ENCODE peak calls at places on chromosomes 4 and X, in nine cellular contexts. C, M, O, S, N, V, Y, I and T are unnamed samples.

GRCh38 chrX:10190367-10190766 is 33.6 kb downstream of the CLCN4 start:
- DNase-seq in C (peak), M (peak), O (no peak), S (no peak), N (no peak), V (no peak), Y (no peak), I (no peak), T (no peak)

GRCh38 chrX:56564182-56564885 is 907 bp downstream of the UBQLN2 start:
- DNase-seq in C (no peak), M (peak), O (no peak), S (no peak), N (peak), V (no peak), Y (peak), I (no peak), T (no peak)

GRCh38 chrX:153969125-153969903 is 2.3 kb downstream of the HCFC1 start:
- DNase-seq in C (no peak), M (no peak), O (no peak), S (no peak), N (no peak), V (no peak), Y (no peak), I (no peak), T (no peak)

GRCh38 chrX:39491548-39492297 is 606.0 kb downstream of the BCOR start:
- DNase-seq in C (no peak), M (no peak), O (no peak), S (no peak), N (no peak), V (no peak), Y (peak), I (peak), T (no peak)

GRCh38 chrX:12978205-12979010 is 3.5 kb downstream of the TMSB4X start:
- DNase-seq in C (peak), M (peak), O (no peak), S (peak), N (peak), V (no peak), Y (peak), I (peak), T (no peak)

GRCh38 chr4:81722229-81722900 is 250.7 kb upstream of the RASGEF1B start:
- DNase-seq in C (no peak), M (no peak), O (no peak), S (no peak), N (peak), V (no peak), Y (no peak), I (peak), T (no peak)

GRCh38 chrX:100407784-100408642 is 2.1 kb downstream of the PCDH19 start:
- DNase-seq in C (no peak), M (no peak), O (no peak), S (no peak), N (no peak), V (no peak), Y (no peak), I (no peak), T (no peak)

GRCh38 chr4:36360755-36361154 is 79.3 kb downstream of the DTHD1 start:
- DNase-seq in C (no peak), M (no peak), O (no peak), S (no peak), N (no peak), V (no peak), Y (no peak), I (no peak), T (no peak)

GRCh38 chr4:4559596-4559995 is 17.7 kb upstream of the STX18 start:
- DNase-seq in C (no peak), M (no peak), O (no peak), S (no peak), N (no peak), V (no peak), Y (no peak), I (no peak), T (no peak)

GRCh38 chrX:80578518-80579105 is 158.4 kb downstream of the TENT5D start:
- DNase-seq in C (no peak), M (no peak), O (no peak), S (no peak), N (no peak), V (no peak), Y (no peak), I (no peak), T (peak)

GRCh38 chrX:63656871-63657580 is 128.0 kb downstream of the ARHGEF9 start:
- DNase-seq in C (no peak), M (peak), O (no peak), S (no peak), N (no peak), V (no peak), Y (no peak), I (no peak), T (no peak)

GRCh38 chr4:73414936-73415271 is 10.8 kb downstream of the ALB start:
- DNase-seq in C (no peak), M (no peak), O (no peak), S (no peak), N (no peak), V (no peak), Y (no peak), I (no peak), T (no peak)

GRCh38 chrX:100964362-100964761 is 5.1 kb upstream of the ARL13A start:
- DNase-seq in C (no peak), M (no peak), O (no peak), S (no peak), N (no peak), V (no peak), Y (no peak), I (no peak), T (no peak)

GRCh38 chrX:122546269-122546668 is 637.8 kb upstream of the GRIA3 start:
- DNase-seq in C (no peak), M (no peak), O (no peak), S (no peak), N (no peak), V (no peak), Y (no peak), I (no peak), T (no peak)

GRCh38 chr4:5524451-5524850 is 183.9 kb downstream of the EVC2 start:
- DNase-seq in C (no peak), M (no peak), O (no peak), S (no peak), N (no peak), V (no peak), Y (no peak), I (no peak), T (no peak)

GRCh38 chr4:122227202-122227601 is 75.1 kb downstream of the BLTP1 start:
- DNase-seq in C (no peak), M (no peak), O (no peak), S (no peak), N (no peak), V (no peak), Y (no peak), I (no peak), T (no peak)

GRCh38 chrX:37646254-37646653 is 39.3 kb upstream of the XK start:
- DNase-seq in C (no peak), M (no peak), O (no peak), S (no peak), N (no peak), V (no peak), Y (no peak), I (no peak), T (no peak)

GRCh38 chr4:147361726-147362125 is 119.2 kb upstream of the EDNRA start:
- DNase-seq in C (peak), M (peak), O (no peak), S (no peak), N (no peak), V (no peak), Y (no peak), I (peak), T (no peak)